ENCODE peak calls at places on chromosomes 12 and 14, in five cellular contexts. T is Calu3, J is T follicular helper cell, O is left cardiac atrium, I is NCI-H1092 treated with DMSO at 0.1 percent for 48 hours. X is an unnamed sample.

GRCh38 chr14:33525626-33526025 is 425.2 kb downstream of the EGLN3 start:
- DNase-seq in T (no peak), J (no peak), O (no peak), I (no peak), X (no peak)

GRCh38 chr12:25972783-25973182 is 14.3 kb downstream of the RASSF8 start:
- DNase-seq in T (no peak), J (no peak), O (no peak), I (no peak), X (no peak)

GRCh38 chr12:20040194-20040593 is 328.1 kb upstream of the PDE3A start:
- DNase-seq in T (no peak), J (no peak), O (no peak), I (no peak), X (no peak)

GRCh38 chr14:104011824-104012517 is 69.6 kb upstream of the RD3L start:
- DNase-seq in T (peak), J (no peak), O (no peak), I (no peak), X (no peak)

GRCh38 chr12:116556964-116557706 is 2.0 kb upstream of the MAP1LC3B2 start:
- DNase-seq in T (no peak), J (no peak), O (no peak), I (no peak), X (no peak)

GRCh38 chr12:4962539-4963486 is 53.1 kb downstream of the KCNA1 start:
- DNase-seq in T (no peak), J (no peak), O (no peak), I (no peak), X (no peak)

GRCh38 chr12:21773799-21774198 is 707 bp downstream of the KCNJ8 start:
- DNase-seq in T (no peak), J (no peak), O (no peak), I (no peak), X (no peak)

GRCh38 chr12:32454075-32454474 is 54.7 kb downstream of the FGD4 start:
- DNase-seq in T (no peak), J (no peak), O (no peak), I (no peak), X (peak)

GRCh38 chr14:75198291-75198933 is 22.0 kb upstream of the TMED10 start:
- DNase-seq in T (no peak), J (no peak), O (peak), I (peak), X (no peak)

GRCh38 chr14:68694516-68695235 is 98.2 kb downstream of the ZFP36L1 start:
- DNase-seq in T (no peak), J (no peak), O (no peak), I (no peak), X (no peak)

GRCh38 chr14:24693941-24694507 is 60.0 kb upstream of the GZMB start:
- DNase-seq in T (no peak), J (no peak), O (no peak), I (no peak), X (no peak)

GRCh38 chr12:67853204-67853603 is 136.0 kb upstream of the IFNG-AS1 start:
- DNase-seq in T (no peak), J (no peak), O (no peak), I (no peak), X (peak)

GRCh38 chr12:26109343-26109841 is 15.4 kb downstream of the BHLHE41 start:
- DNase-seq in T (no peak), J (no peak), O (peak), I (no peak), X (no peak)

GRCh38 chr12:66048843-66049537 is 81.6 kb downstream of the LLPH start:
- DNase-seq in T (no peak), J (no peak), O (no peak), I (no peak), X (no peak)

GRCh38 chr12:7064516-7064915 is 4.0 kb downstream of the C1S start:
- DNase-seq in T (no peak), J (no peak), O (no peak), I (no peak), X (no peak)

GRCh38 chr14:100587248-100587762 is at the start of gene BEGAIN:
- DNase-seq in T (no peak), J (no peak), O (no peak), I (no peak), X (no peak)

GRCh38 chr12:96108321-96108720 is 72.9 kb upstream of the LTA4H start:
- DNase-seq in T (peak), J (no peak), O (peak), I (no peak), X (no peak)

GRCh38 chr12:24603371-24603770 is 345.5 kb downstream of the BCAT1 start:
- DNase-seq in T (no peak), J (no peak), O (no peak), I (no peak), X (no peak)

GRCh38 chr12:50220357-50221061 is 53.3 kb upstream of the CERS5 start:
- DNase-seq in T (no peak), J (no peak), O (no peak), I (no peak), X (no peak)

GRCh38 chr12:116939734-116940133 is 29.0 kb downstream of the FBXW8 start:
- DNase-seq in T (no peak), J (no peak), O (no peak), I (peak), X (no peak)

GRCh38 chr12:75650989-75651695 is 139.7 kb upstream of the KRR1 start:
- DNase-seq in T (no peak), J (no peak), O (no peak), I (no peak), X (no peak)

GRCh38 chr12:1429980-1430379 is 164.4 kb downstream of the FBXL14 start:
- DNase-seq in T (no peak), J (no peak), O (no peak), I (no peak), X (peak)

GRCh38 chr14:98782062-98782461 is 489.9 kb downstream of the BCL11B start:
- DNase-seq in T (no peak), J (no peak), O (no peak), I (no peak), X (no peak)

X was measured in GM04503.